ENCODE peak calls at places on chromosomes 1 and 21, in four cellular contexts. I, F, C and R are unnamed samples.

GRCh38 chr1:246058478-246058877 is 448.6 kb downstream of the SMYD3 start:
- DNase-seq in I (no peak), F (no peak), C (no peak), R (no peak)

GRCh38 chr1:78682527-78682926 is 32.9 kb downstream of the IFI44 start:
- DNase-seq in I (no peak), F (no peak), C (no peak), R (no peak)

GRCh38 chr1:66478116-66478515 is 55.8 kb upstream of the SGIP1 start:
- DNase-seq in I (no peak), F (no peak), C (no peak), R (no peak)

GRCh38 chr1:36529762-36530260 is 47.1 kb upstream of the CSF3R start:
- DNase-seq in I (no peak), F (no peak), C (no peak), R (peak)

GRCh38 chr1:240294566-240294965 is 202.9 kb downstream of the FMN2 start:
- DNase-seq in I (no peak), F (no peak), C (no peak), R (no peak)

GRCh38 chr21:33078907-33079582 is 9.1 kb downstream of the OLIG1 start:
- DNase-seq in I (no peak), F (no peak), C (no peak), R (no peak)

GRCh38 chr1:9615316-9616063 is 26.8 kb downstream of the TMEM201 start:
- DNase-seq in I (peak), F (peak), C (no peak), R (no peak)

GRCh38 chr1:4980211-4980610 is 325.8 kb downstream of the AJAP1 start:
- DNase-seq in I (no peak), F (no peak), C (no peak), R (no peak)

GRCh38 chr1:63189677-63190076 is 132.7 kb upstream of the FOXD3 start:
- DNase-seq in I (no peak), F (no peak), C (no peak), R (no peak)

GRCh38 chr1:218890436-218890835 is 283.2 kb upstream of the LYPLAL1 start:
- DNase-seq in I (no peak), F (no peak), C (no peak), R (no peak)

GRCh38 chr1:233651563-233652233 is 37.8 kb downstream of the KCNK1 start:
- DNase-seq in I (no peak), F (no peak), C (no peak), R (no peak)

GRCh38 chr1:243471754-243472725 is 216.2 kb downstream of the SDCCAG8 start:
- DNase-seq in I (no peak), F (no peak), C (no peak), R (no peak)

GRCh38 chr1:228938248-228938891 is 203.1 kb downstream of the RHOU start:
- DNase-seq in I (no peak), F (no peak), C (no peak), R (no peak)

GRCh38 chr1:236507022-236507700 is 16.6 kb upstream of the LGALS8 start:
- DNase-seq in I (no peak), F (peak), C (no peak), R (no peak)

GRCh38 chr1:3064296-3064850 is 4.6 kb upstream of the PRDM16 start:
- DNase-seq in I (no peak), F (peak), C (no peak), R (peak)

GRCh38 chr21:39120876-39121599 is 62.2 kb downstream of the PSMG1 start:
- DNase-seq in I (no peak), F (no peak), C (no peak), R (no peak)

GRCh38 chr1:247540536-247540935 is 4.3 kb upstream of the OR2C3 start:
- DNase-seq in I (no peak), F (no peak), C (no peak), R (no peak)

GRCh38 chr1:56094168-56094567 is 485.2 kb downstream of the PLPP3 start:
- DNase-seq in I (no peak), F (no peak), C (no peak), R (no peak)

GRCh38 chr1:223215026-223215425 is 72.0 kb upstream of the TLR5 start:
- DNase-seq in I (no peak), F (no peak), C (no peak), R (no peak)

GRCh38 chr1:183148599-183148998 is 37.5 kb upstream of the LAMC2 start:
- DNase-seq in I (no peak), F (no peak), C (no peak), R (no peak)

GRCh38 chr1:98410082-98410481 is 251.4 kb upstream of the SNX7 start:
- DNase-seq in I (no peak), F (no peak), C (no peak), R (no peak)

GRCh38 chr1:155124503-155125463 is 2.9 kb upstream of the EFNA1 start:
- DNase-seq in I (no peak), F (peak), C (no peak), R (no peak)

GRCh38 chr1:9052272-9053049 is 17.0 kb downstream of the SLC2A5 start:
- DNase-seq in I (no peak), F (no peak), C (no peak), R (no peak)

GRCh38 chr1:218459878-218460277 is 114.7 kb downstream of the TGFB2 start:
- DNase-seq in I (peak), F (no peak), C (no peak), R (no peak)

GRCh38 chr1:109281680-109282496 is 1.1 kb downstream of the PSRC1 start:
- DNase-seq in I (no peak), F (no peak), C (no peak), R (no peak)

GRCh38 chr1:64173300-64173940 is 30.0 kb upstream of the UBE2U start:
- DNase-seq in I (no peak), F (no peak), C (no peak), R (no peak)

GRCh38 chr1:233518344-233518743 is 95.6 kb upstream of the KCNK1 start:
- DNase-seq in I (no peak), F (peak), C (no peak), R (no peak)

GRCh38 chr21:36803801-36804452 is 105.0 kb downstream of the SIM2 start:
- DNase-seq in I (no peak), F (no peak), C (no peak), R (no peak)
- TF ChIP-seq EP300 in I (no peak), F (no peak), C (no peak), R (no peak)

GRCh38 chr1:93707956-93708355 is 26.3 kb upstream of the BCAR3 start:
- DNase-seq in I (no peak), F (no peak), C (no peak), R (no peak)
- TF ChIP-seq EP300 in I (no peak), F (no peak), C (no peak), R (no peak)

DNA sequence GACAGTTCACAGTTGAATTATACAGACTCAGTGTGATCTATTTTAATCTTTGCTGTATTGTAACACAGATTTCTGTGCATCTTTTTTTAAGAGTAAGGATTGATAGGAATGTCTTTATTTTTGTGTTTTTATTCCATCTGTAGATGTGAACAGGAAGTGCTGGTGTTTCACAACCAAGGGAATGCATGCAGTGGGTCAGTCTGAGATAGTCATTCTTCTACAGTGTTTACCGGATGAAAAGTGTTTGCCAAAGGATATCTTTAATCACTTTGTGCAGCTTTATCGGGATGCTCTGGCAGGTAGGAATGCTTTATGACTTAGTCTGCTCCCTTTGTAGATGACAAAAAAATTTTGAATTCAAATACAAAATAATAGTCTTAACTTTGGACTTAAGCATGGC is 84.5 kb downstream of the CC2D1B start:
- DNase-seq in I (no peak), F (no peak), C (no peak), R (no peak)
- TF ChIP-seq EP300 in I (no peak), F (no peak), C (no peak), R (no peak)

GRCh38 chr1:17128361-17128760 is 9.1 kb upstream of the PADI2 start:
- DNase-seq in I (no peak), F (no peak), C (no peak), R (no peak)
- TF ChIP-seq EP300 in I (no peak), F (no peak), C (peak), R (no peak)

GRCh38 chr1:163022129-163022528 is 47.0 kb upstream of the RGS4 start:
- DNase-seq in I (no peak), F (no peak), C (no peak), R (no peak)

DNA sequence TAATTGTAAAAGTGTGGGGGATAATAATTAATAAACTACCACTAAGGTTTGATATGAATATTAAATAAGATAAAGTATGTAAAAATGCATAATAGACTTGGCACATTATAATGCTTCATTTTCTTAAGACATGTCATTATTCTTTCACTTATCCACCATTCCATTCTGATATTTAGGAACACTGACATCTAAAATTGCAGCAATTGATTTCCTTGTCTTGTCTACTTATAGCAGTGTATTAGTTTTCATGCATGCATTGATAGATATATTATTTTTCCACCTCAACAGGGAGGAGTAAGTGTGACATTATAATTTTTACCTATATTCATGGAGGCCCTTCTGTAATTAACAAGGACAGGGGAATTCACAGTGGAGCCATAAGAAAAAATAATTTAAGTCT is 41.6 kb upstream of the RGS4 start:
- DNase-seq in I (no peak), F (no peak), C (no peak), R (no peak)
- TF ChIP-seq EP300 in I (no peak), F (no peak), C (no peak), R (no peak)

GRCh38 chr1:156140879-156141707 is 12.3 kb upstream of the SEMA4A start:
- DNase-seq in I (peak), F (no peak), C (no peak), R (no peak)

GRCh38 chr1:156145622-156146005 is 7.8 kb upstream of the SEMA4A start:
- DNase-seq in I (no peak), F (no peak), C (no peak), R (no peak)

GRCh38 chr1:156146006-156146748 is 7.2 kb upstream of the SEMA4A start:
- DNase-seq in I (peak), F (peak), C (no peak), R (no peak)

GRCh38 chr1:156144747-156145146 is 8.6 kb upstream of the SEMA4A start:
- DNase-seq in I (no peak), F (no peak), C (no peak), R (no peak)

GRCh38 chr1:156143765-156144489 is 9.5 kb upstream of the SEMA4A start:
- DNase-seq in I (no peak), F (no peak), C (no peak), R (no peak)
- TF ChIP-seq EP300 in I (no peak), F (no peak), C (no peak), R (no peak)

DNA sequence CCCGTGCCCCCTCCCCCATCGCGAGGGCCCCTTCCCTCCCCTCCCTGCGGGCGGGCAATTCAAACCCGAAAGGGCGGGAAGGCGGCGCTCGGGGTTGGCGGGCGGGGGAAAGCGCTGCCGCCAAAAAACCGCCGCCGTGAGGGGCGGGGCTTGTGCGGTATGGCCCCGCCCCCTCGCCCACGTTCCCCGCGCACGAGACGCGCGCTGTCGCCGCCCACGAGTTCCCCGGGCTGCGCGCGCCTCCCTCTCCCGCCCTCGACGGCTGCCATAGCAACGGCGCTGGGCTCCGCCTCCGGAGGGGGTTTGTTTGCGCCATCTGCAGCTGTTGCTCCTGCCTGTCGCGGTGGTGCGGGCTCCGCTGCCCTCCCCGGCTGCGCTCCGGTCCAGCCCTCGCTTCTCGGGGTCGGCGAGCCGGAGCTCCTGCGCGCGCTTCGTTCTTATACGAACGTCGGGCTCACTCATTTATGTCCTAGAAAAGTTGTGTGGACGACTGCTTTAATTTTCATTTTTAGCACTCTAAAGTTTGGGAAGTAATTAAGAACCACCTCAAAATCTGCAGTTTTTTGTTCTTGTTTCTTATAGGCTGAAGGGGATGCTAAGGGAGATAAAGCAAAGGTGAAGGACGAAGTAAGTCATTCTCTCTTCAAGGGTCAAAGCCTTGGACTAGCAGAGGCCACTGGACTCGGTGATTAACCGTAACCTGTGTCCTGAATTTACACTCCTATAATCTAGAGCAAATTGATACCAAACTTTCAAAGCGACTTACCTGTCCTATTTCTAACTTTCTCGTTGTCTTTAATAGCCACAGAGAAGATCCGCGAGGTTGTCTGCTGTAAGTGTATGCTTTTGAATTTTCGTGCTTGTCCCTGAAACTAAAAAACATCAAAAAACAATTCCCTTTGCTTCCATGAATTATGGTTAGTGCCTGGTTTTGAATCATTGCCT is 933 bp downstream of the HMGN2 start:
- DNase-seq in I (peak), F (peak), C (peak), R (peak)
- TF ChIP-seq EP300 in I (no peak), F (no peak), C (peak), R (no peak)

DNA sequence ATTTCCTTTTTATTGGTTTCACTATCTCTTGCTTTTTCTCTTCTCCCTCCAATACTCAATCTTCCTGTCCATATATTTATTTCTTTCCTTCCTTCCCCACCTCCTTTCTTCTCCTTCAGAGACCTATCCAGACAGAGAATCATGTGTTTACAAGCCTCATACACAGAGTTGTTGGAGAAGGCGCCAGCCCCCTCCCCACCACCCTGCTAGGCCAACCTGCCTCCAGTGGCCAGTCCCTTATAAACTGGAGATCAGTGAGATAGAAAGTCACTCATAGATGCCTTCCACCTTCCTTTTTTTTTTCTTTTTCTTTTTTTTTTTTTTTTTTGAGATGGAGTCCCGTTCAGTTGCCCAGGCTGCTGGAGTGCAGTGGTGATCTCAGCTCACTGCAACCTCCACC is 53.3 kb downstream of the CD247 start:
- DNase-seq in I (no peak), F (no peak), C (no peak), R (peak)
- TF ChIP-seq EP300 in I (no peak), F (no peak), C (no peak), R (no peak)

GRCh38 chr1:48931571-48932251 is 155.0 kb upstream of the BEND5 start:
- DNase-seq in I (no peak), F (peak), C (no peak), R (no peak)
- TF ChIP-seq EP300 in I (no peak), F (no peak), C (no peak), R (no peak)

DNA sequence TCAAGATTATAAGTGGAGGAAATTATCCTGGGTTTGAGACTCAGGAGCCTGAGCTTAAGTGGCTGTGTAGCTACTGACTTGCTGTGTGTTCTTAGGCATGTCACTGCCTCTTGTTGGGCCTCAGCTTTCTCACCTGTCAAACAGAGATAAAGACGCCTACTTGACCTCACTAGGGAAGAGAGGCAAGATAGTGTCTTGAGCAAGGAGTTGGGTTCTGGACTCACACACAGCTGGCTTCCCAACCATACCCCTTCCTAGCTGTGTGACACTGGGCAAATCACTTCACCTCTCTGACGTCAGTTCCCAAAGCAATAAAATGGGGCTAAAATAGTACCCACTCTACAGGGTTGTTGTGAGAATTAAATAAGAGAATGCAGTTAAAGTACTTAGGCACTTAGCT is 11.6 kb upstream of the EPB41 start:
- DNase-seq in I (no peak), F (no peak), C (no peak), R (no peak)
- TF ChIP-seq EP300 in I (no peak), F (no peak), C (no peak), R (no peak)